ENCODE peak calls at places on chromosomes 11 and 22, in six cellular contexts. One of them, this sample, is unnamed.

GRCh38 chr11:101618691-101619090 is 34.9 kb upstream of the TRPC6 start:
- DNase-seq in GM23338: no peak
- DNase-seq in WERI-Rb-1: no peak
- DNase-seq in RWPE1: peak
- DNase-seq in fibroblast of lung: peak
- DNase-seq in CD4-positive, alpha-beta T cell: no peak
- DNase-seq in this sample: no peak

GRCh38 chr11:25733777-25734176 is 598.2 kb upstream of the ANO3 start:
- DNase-seq in fibroblast of lung: no peak
- DNase-seq in GM23338: peak
- DNase-seq in WERI-Rb-1: no peak
- DNase-seq in CD4-positive, alpha-beta T cell: no peak
- DNase-seq in RWPE1: no peak
- DNase-seq in this sample: no peak

GRCh38 chr11:102288745-102289083 is 28.6 kb upstream of the BIRC3 start:
- DNase-seq in WERI-Rb-1: no peak
- DNase-seq in RWPE1: no peak
- DNase-seq in fibroblast of lung: no peak
- DNase-seq in CD4-positive, alpha-beta T cell: no peak
- DNase-seq in GM23338: no peak
- DNase-seq in this sample: no peak

GRCh38 chr22:50620861-50621490 is 7.0 kb downstream of the ARSA start:
- DNase-seq in WERI-Rb-1: no peak
- DNase-seq in RWPE1: no peak
- DNase-seq in fibroblast of lung: no peak
- DNase-seq in GM23338: no peak
- DNase-seq in CD4-positive, alpha-beta T cell: peak
- DNase-seq in this sample: peak

GRCh38 chr11:20355221-20356219 is 8.0 kb upstream of the HTATIP2 start:
- DNase-seq in GM23338: peak
- DNase-seq in CD4-positive, alpha-beta T cell: no peak
- DNase-seq in WERI-Rb-1: peak
- DNase-seq in RWPE1: peak
- DNase-seq in fibroblast of lung: peak
- DNase-seq in this sample: no peak

GRCh38 chr11:122645847-122646246 is 9.7 kb upstream of the UBASH3B start:
- DNase-seq in fibroblast of lung: peak
- DNase-seq in WERI-Rb-1: no peak
- DNase-seq in RWPE1: no peak
- DNase-seq in CD4-positive, alpha-beta T cell: no peak
- DNase-seq in GM23338: no peak
- DNase-seq in this sample: no peak

GRCh38 chr11:65953471-65953870 is 8.1 kb upstream of the SART1 start:
- DNase-seq in RWPE1: no peak
- DNase-seq in fibroblast of lung: no peak
- DNase-seq in GM23338: no peak
- DNase-seq in CD4-positive, alpha-beta T cell: no peak
- DNase-seq in WERI-Rb-1: no peak
- DNase-seq in this sample: no peak

GRCh38 chr11:46240371-46240770 is 37.1 kb upstream of the CREB3L1 start:
- DNase-seq in CD4-positive, alpha-beta T cell: no peak
- DNase-seq in GM23338: no peak
- DNase-seq in RWPE1: no peak
- DNase-seq in WERI-Rb-1: no peak
- DNase-seq in fibroblast of lung: no peak
- DNase-seq in this sample: no peak

GRCh38 chr22:24155597-24156145 is 25.6 kb upstream of the SUSD2 start:
- DNase-seq in GM23338: peak
- DNase-seq in RWPE1: peak
- DNase-seq in CD4-positive, alpha-beta T cell: peak
- DNase-seq in fibroblast of lung: peak
- DNase-seq in WERI-Rb-1: peak
- DNase-seq in this sample: no peak

GRCh38 chr11:36492724-36493304 is 17.3 kb downstream of the TRAF6 start:
- DNase-seq in WERI-Rb-1: peak
- DNase-seq in fibroblast of lung: peak
- DNase-seq in GM23338: peak
- DNase-seq in RWPE1: peak
- DNase-seq in CD4-positive, alpha-beta T cell: no peak
- DNase-seq in this sample: no peak

GRCh38 chr22:39773976-39774539 is 119.5 kb downstream of the ENTHD1 start:
- DNase-seq in CD4-positive, alpha-beta T cell: peak
- DNase-seq in RWPE1: no peak
- DNase-seq in fibroblast of lung: peak
- DNase-seq in WERI-Rb-1: no peak
- DNase-seq in GM23338: no peak
- DNase-seq in this sample: no peak

GRCh38 chr22:48478529-48479265 is 1349.0 kb downstream of the BRD1 start:
- DNase-seq in RWPE1: no peak
- DNase-seq in WERI-Rb-1: no peak
- DNase-seq in GM23338: no peak
- DNase-seq in CD4-positive, alpha-beta T cell: no peak
- DNase-seq in fibroblast of lung: no peak
- DNase-seq in this sample: no peak

GRCh38 chr11:116777056-116777455 is 4.3 kb upstream of the BUD13 start:
- DNase-seq in CD4-positive, alpha-beta T cell: no peak
- DNase-seq in WERI-Rb-1: no peak
- DNase-seq in fibroblast of lung: no peak
- DNase-seq in RWPE1: no peak
- DNase-seq in GM23338: no peak
- DNase-seq in this sample: no peak

GRCh38 chr11:119880873-119881272 is 151.9 kb upstream of the NECTIN1 start:
- DNase-seq in CD4-positive, alpha-beta T cell: no peak
- DNase-seq in RWPE1: no peak
- DNase-seq in GM23338: no peak
- DNase-seq in fibroblast of lung: no peak
- DNase-seq in WERI-Rb-1: no peak
- DNase-seq in this sample: no peak

GRCh38 chr22:47918276-47918928 is 1156.0 kb downstream of the TBC1D22A start:
- DNase-seq in WERI-Rb-1: peak
- DNase-seq in GM23338: no peak
- DNase-seq in CD4-positive, alpha-beta T cell: no peak
- DNase-seq in RWPE1: no peak
- DNase-seq in fibroblast of lung: no peak
- DNase-seq in this sample: no peak

GRCh38 chr11:68212421-68213134 is 518 bp downstream of the KMT5B start:
- DNase-seq in WERI-Rb-1: peak
- DNase-seq in CD4-positive, alpha-beta T cell: peak
- DNase-seq in GM23338: peak
- DNase-seq in fibroblast of lung: peak
- DNase-seq in RWPE1: peak
- DNase-seq in this sample: peak
- TF ChIP-seq CTCF in WERI-Rb-1: peak
- TF ChIP-seq CTCF in CD4-positive, alpha-beta T cell: no peak
- TF ChIP-seq CTCF in GM23338: no peak
- TF ChIP-seq CTCF in fibroblast of lung: no peak
- TF ChIP-seq CTCF in RWPE1: peak
- TF ChIP-seq CTCF in this sample: no peak

GRCh38 chr11:91859666-91860065 is 365.0 kb upstream of the FAT3 start:
- DNase-seq in fibroblast of lung: no peak
- DNase-seq in WERI-Rb-1: no peak
- DNase-seq in GM23338: no peak
- DNase-seq in RWPE1: peak
- DNase-seq in CD4-positive, alpha-beta T cell: no peak
- DNase-seq in this sample: no peak
- TF ChIP-seq CTCF in fibroblast of lung: no peak
- TF ChIP-seq CTCF in WERI-Rb-1: no peak
- TF ChIP-seq CTCF in GM23338: no peak
- TF ChIP-seq CTCF in RWPE1: no peak
- TF ChIP-seq CTCF in CD4-positive, alpha-beta T cell: no peak
- TF ChIP-seq CTCF in this sample: no peak

GRCh38 chr11:43515090-43515489 is 156.4 kb downstream of the TTC17 start:
- DNase-seq in CD4-positive, alpha-beta T cell: no peak
- DNase-seq in GM23338: peak
- DNase-seq in fibroblast of lung: no peak
- DNase-seq in WERI-Rb-1: peak
- DNase-seq in RWPE1: no peak
- DNase-seq in this sample: no peak
- TF ChIP-seq CTCF in CD4-positive, alpha-beta T cell: no peak
- TF ChIP-seq CTCF in GM23338: peak
- TF ChIP-seq CTCF in fibroblast of lung: no peak
- TF ChIP-seq CTCF in WERI-Rb-1: peak
- TF ChIP-seq CTCF in RWPE1: no peak
- TF ChIP-seq CTCF in this sample: no peak

GRCh38 chr22:41367039-41367679 is 14.6 kb upstream of the TEF start:
- DNase-seq in GM23338: peak
- DNase-seq in fibroblast of lung: peak
- DNase-seq in CD4-positive, alpha-beta T cell: no peak
- DNase-seq in RWPE1: peak
- DNase-seq in WERI-Rb-1: peak
- DNase-seq in this sample: no peak
- TF ChIP-seq CTCF in GM23338: no peak
- TF ChIP-seq CTCF in fibroblast of lung: peak
- TF ChIP-seq CTCF in CD4-positive, alpha-beta T cell: no peak
- TF ChIP-seq CTCF in RWPE1: peak
- TF ChIP-seq CTCF in WERI-Rb-1: peak
- TF ChIP-seq CTCF in this sample: no peak

This sample was measured in activated B cell treated with CpG ODN at 0.5 μM for 24 hours.